ENCODE peak calls at places on chromosomes 11 and 22, in six cellular contexts. N is HepG2, I is ovary, D is uterus, X is AG04450, F is cardiac muscle cell. R is an unnamed sample.

GRCh38 chr11:111440416-111441205 is 61.5 kb upstream of the POU2AF1 start:
- DNase-seq in N (no peak), F (no peak), X (no peak), D (no peak), I (no peak), R (no peak)

GRCh38 chr11:92846542-92847125 is 122.8 kb upstream of the MTNR1B start:
- DNase-seq in D (no peak), I (no peak), N (no peak), F (no peak), X (no peak), R (no peak)

GRCh38 chr11:94027210-94027609 is 6.1 kb downstream of the HEPHL1 start:
- DNase-seq in N (no peak), D (no peak), I (no peak), F (no peak), X (no peak), R (no peak)

GRCh38 chr11:134527382-134528243 is 115.6 kb upstream of the B3GAT1 start:
- DNase-seq in I (no peak), F (no peak), X (no peak), D (peak), N (no peak), R (no peak)

GRCh38 chr11:101321222-101321621 is 191.6 kb upstream of the PGR start:
- DNase-seq in D (no peak), F (no peak), N (no peak), X (no peak), I (no peak), R (no peak)

GRCh38 chr22:29309332-29310064 is 3.0 kb downstream of the GAS2L1 start:
- DNase-seq in X (no peak), I (peak), N (no peak), D (peak), F (no peak), R (no peak)

GRCh38 chr11:6319001-6319878 is 1.1 kb downstream of the CAVIN3 start:
- DNase-seq in X (no peak), F (peak), N (no peak), I (peak), D (peak), R (no peak)

GRCh38 chr11:23359297-23359696 is 499.0 kb upstream of the CCDC179 start:
- DNase-seq in N (peak), F (peak), X (peak), I (no peak), D (no peak), R (no peak)

GRCh38 chr22:22786301-22787115 is 101.1 kb upstream of the IGLL5 start:
- DNase-seq in X (no peak), I (no peak), F (no peak), N (peak), D (no peak), R (no peak)

GRCh38 chr22:22953796-22954195 is 66.2 kb downstream of the IGLL5 start:
- DNase-seq in D (no peak), I (no peak), N (no peak), X (no peak), F (no peak), R (no peak)

GRCh38 chr11:96306933-96307747 is 35.9 kb downstream of the MAML2 start:
- DNase-seq in F (peak), I (peak), X (peak), D (peak), N (peak), R (peak)

GRCh38 chr22:32926600-32926999 is 125.1 kb downstream of the TIMP3 start:
- DNase-seq in N (peak), F (peak), I (no peak), D (no peak), X (peak), R (no peak)

GRCh38 chr11:96842731-96843130 is 452.9 kb downstream of the JRKL start:
- DNase-seq in I (no peak), D (no peak), F (no peak), N (no peak), X (no peak), R (no peak)

GRCh38 chr22:45262931-45263789 is 21.6 kb upstream of the UPK3A start:
- DNase-seq in I (no peak), F (no peak), X (no peak), N (no peak), D (no peak), R (no peak)

GRCh38 chr22:38414009-38414395 is 41.0 kb downstream of the KCNJ4 start:
- DNase-seq in X (no peak), N (no peak), D (peak), I (peak), F (no peak), R (peak)

GRCh38 chr11:94193288-94193687 is 64.6 kb downstream of the PANX1 start:
- DNase-seq in F (peak), D (no peak), I (no peak), X (no peak), N (no peak), R (peak)

GRCh38 chr11:101582242-101583052 is 1.4 kb downstream of the TRPC6 start:
- DNase-seq in X (no peak), I (peak), N (no peak), D (peak), F (no peak), R (no peak)

GRCh38 chr11:111456086-111456858 is 55.9 kb downstream of the BTG4 start:
- DNase-seq in N (no peak), D (no peak), F (no peak), I (no peak), X (no peak), R (no peak)

GRCh38 chr11:61913699-61914395 is 3.5 kb downstream of the RAB3IL1 start:
- DNase-seq in D (peak), X (no peak), N (no peak), I (peak), F (no peak), R (peak)

GRCh38 chr11:21707116-21707769 is 485.6 kb upstream of the ANO5 start:
- DNase-seq in N (no peak), I (no peak), X (no peak), F (no peak), D (no peak), R (no peak)

GRCh38 chr22:22076937-22077703 is 94.5 kb upstream of the TOP3B start:
- DNase-seq in N (no peak), D (no peak), I (no peak), X (no peak), F (peak), R (no peak)

GRCh38 chr22:46064236-46064965 is 85.9 kb upstream of the PPARA start:
- DNase-seq in D (peak), I (no peak), F (no peak), X (no peak), N (no peak), R (peak)

GRCh38 chr11:61516675-61517516 is 8.3 kb downstream of the LRRC10B start:
- DNase-seq in D (no peak), X (no peak), I (peak), F (peak), N (peak), R (no peak)

GRCh38 chr11:108959124-108959761 is 294.4 kb downstream of the DDX10 start:
- DNase-seq in N (no peak), X (no peak), D (no peak), F (no peak), I (no peak), R (no peak)

DNA sequence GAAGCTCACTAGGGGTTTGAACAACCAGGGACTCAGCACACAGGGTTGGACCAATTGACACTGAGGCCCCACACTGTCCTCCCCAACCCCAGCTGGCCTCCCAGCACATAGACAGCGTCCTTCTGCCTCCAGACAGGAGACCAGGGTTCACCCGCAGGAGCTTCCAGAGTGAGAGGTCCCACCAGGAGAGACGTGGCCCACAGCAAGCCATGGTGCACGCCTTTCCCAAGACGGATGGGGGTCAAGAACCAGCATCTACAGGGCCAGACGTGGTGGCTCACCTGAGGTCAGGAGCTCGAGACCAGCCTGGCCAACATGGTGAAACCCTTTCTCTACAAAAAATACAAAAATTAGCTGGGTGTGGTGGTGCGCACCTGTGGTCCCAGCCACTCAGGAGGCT is 12.1 kb upstream of the SIGIRR start:
- DNase-seq in I (no peak), D (no peak), N (no peak), X (no peak), F (no peak), R (no peak)
- H3K27ac ChIP-seq in I (no peak), D (no peak), N (no peak), X (no peak), F (no peak), R (no peak)

GRCh38 chr11:76861490-76861953 is 804 bp downstream of the ACER3 start:
- DNase-seq in F (no peak), D (no peak), N (no peak), I (no peak), X (no peak), R (no peak)
- TF ChIP-seq CTCF in F (no peak), D (no peak), N (no peak), I (no peak), X (no peak), R (no peak)

GRCh38 chr22:35912668-35913067 is 116.0 kb downstream of the RBFOX2 start:
- DNase-seq in F (no peak), X (no peak), N (no peak), D (no peak), I (no peak), R (no peak)

GRCh38 chr22:35914357-35914664 is 114.3 kb downstream of the RBFOX2 start:
- DNase-seq in I (no peak), F (no peak), N (no peak), X (no peak), D (no peak), R (no peak)

GRCh38 chr22:35913925-35914324 is 114.7 kb downstream of the RBFOX2 start:
- DNase-seq in I (no peak), D (no peak), F (no peak), N (no peak), X (no peak), R (no peak)

GRCh38 chr22:35915477-35916013 is 113.1 kb downstream of the RBFOX2 start:
- DNase-seq in I (no peak), D (no peak), F (no peak), X (no peak), N (no peak), R (no peak)

GRCh38 chr22:35914665-35915476 is 113.8 kb downstream of the RBFOX2 start:
- DNase-seq in D (peak), F (peak), N (peak), I (no peak), X (peak), R (no peak)
- H3K4me3 ChIP-seq in D (peak), F (peak), N (peak), I (peak), X (peak), R (peak)

GRCh38 chr11:123454060-123454651 is 24.1 kb downstream of the GRAMD1B start:
- DNase-seq in X (no peak), N (no peak), D (no peak), I (no peak), F (peak), R (no peak)

GRCh38 chr11:123452799-123453198 is 22.7 kb downstream of the GRAMD1B start:
- DNase-seq in X (no peak), D (no peak), F (no peak), I (no peak), N (no peak), R (no peak)

GRCh38 chr11:123457187-123457770 is 27.2 kb downstream of the GRAMD1B start:
- DNase-seq in D (no peak), N (no peak), X (no peak), I (no peak), F (peak), R (no peak)

GRCh38 chr11:123451183-123451907 is 21.3 kb downstream of the GRAMD1B start:
- DNase-seq in I (no peak), D (no peak), X (no peak), F (no peak), N (no peak), R (peak)

DNA sequence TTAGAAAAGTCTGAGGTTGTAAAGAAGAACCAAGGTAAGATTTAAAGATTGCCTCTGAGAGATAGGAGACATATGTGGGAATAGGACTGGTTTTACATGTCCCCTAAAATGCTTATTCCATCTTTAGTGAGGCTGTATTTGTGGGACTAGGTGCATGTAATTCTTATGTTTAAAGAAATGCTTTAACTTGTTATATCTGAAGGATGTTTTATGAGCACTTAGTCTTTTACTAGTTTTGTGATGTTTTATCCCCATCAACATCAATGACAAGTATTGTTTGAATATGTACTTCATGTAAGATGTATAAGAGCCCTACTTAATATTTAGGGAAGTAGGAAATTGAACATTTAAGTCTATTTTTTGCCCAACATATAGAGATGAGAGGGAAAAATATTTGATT is 24.7 kb downstream of the GRAMD1B start:
- DNase-seq in I (no peak), F (no peak), D (no peak), N (no peak), X (no peak), R (no peak)
- H3K27ac ChIP-seq in I (no peak), F (no peak), D (no peak), N (no peak), X (no peak), R (no peak)

DNA sequence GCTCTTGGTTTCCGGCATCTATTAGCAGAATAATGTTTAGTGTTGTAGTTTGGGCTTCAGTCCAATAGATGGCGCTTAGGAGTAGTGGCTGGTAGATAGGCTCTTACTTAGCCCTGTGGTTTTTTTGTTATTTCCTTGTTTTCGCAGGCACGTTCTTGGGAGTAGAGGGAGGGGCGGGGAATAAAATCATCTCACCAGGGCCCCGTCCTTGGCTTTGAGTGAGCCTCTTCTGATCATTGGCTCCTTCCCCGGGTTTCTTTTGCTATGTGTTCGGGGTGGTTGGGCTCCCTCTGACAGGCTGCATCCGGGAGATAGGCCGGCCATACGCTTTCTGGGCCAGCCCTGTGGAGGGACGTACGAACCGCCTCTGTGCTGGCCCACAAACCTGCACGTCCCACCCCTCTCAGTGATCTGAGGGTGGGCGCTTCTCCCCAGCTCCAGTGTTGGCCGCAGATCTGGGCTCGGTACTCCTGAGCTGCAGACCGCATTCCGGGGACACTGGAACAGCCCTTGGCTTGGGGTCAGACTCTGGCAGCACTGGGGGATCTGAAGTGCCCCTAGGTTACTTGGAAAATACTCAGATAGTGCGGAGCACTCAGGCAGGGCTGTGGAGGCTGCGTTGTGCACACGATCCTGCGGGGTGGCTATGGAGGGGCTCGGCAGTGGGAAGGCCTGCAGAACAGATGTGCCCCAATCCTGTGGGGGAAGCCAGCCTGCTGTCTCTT is 217.0 kb downstream of the DYNC2H1 start:
- DNase-seq in I (no peak), F (peak), N (peak), X (peak), D (no peak), R (no peak)
- TF ChIP-seq CTCF in I (no peak), F (peak), N (peak), X (peak), D (no peak), R (peak)

GRCh38 chr11:74162688-74163467 is 7.9 kb downstream of the C2CD3 start:
- DNase-seq in N (no peak), I (no peak), D (no peak), F (no peak), X (no peak), R (no peak)
- H3K4me3 ChIP-seq in N (no peak), I (no peak), D (no peak), F (no peak), X (no peak), R (no peak)

GRCh38 chr11:73584831-73585230 is 13.1 kb downstream of the FAM168A start:
- DNase-seq in X (no peak), D (no peak), I (no peak), F (no peak), N (no peak), R (no peak)
- H3K27ac ChIP-seq in X (no peak), D (no peak), I (no peak), F (no peak), N (no peak), R (no peak)

GRCh38 chr11:32448232-32448631 is 12.9 kb upstream of the WT1 start:
- DNase-seq in N (peak), X (no peak), D (peak), I (no peak), F (peak), R (no peak)

GRCh38 chr11:32454993-32455392 is 19.7 kb upstream of the WT1 start:
- DNase-seq in N (no peak), X (no peak), F (no peak), I (no peak), D (no peak), R (no peak)

GRCh38 chr11:32450372-32450771 is 15.0 kb upstream of the WT1 start:
- DNase-seq in F (no peak), D (no peak), N (no peak), I (no peak), X (no peak), R (no peak)

GRCh38 chr11:32447252-32447651 is 11.9 kb upstream of the WT1 start:
- DNase-seq in X (no peak), D (peak), N (no peak), I (no peak), F (no peak), R (no peak)

DNA sequence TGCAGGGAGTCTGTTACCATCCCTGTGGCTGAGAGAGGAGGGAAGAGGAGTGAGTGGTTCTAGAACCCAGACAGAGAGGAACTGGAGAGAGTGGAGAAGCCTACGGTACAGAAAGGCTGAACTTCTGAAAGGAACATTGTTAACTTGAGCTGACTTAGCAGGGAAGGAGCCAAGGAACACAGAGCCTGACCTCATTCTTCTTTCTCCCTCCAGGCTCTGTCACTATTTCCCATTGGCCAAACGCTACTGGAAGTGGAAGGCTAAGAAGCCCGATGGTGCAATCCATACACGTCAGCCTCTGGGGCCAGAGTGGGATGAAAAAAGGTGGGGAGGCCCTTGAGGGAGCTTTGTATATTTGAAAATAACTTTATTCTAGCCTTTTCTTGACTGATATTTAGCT is 16.5 kb upstream of the WT1 start:
- DNase-seq in N (no peak), D (peak), F (peak), X (no peak), I (no peak), R (no peak)
- TF ChIP-seq CTCF in N (no peak), D (no peak), F (no peak), X (no peak), I (no peak), R (no peak)

GRCh38 chr22:39996732-39997131 is 2.0 kb downstream of the FAM83F start:
- DNase-seq in X (no peak), I (no peak), D (no peak), F (no peak), N (no peak), R (no peak)

GRCh38 chr22:39994566-39995345 is at the start of gene FAM83F:
- DNase-seq in D (no peak), X (no peak), F (peak), I (peak), N (no peak), R (no peak)

GRCh38 chr22:39995346-39996252 is 845 bp downstream of the FAM83F start:
- DNase-seq in I (no peak), X (no peak), F (no peak), D (no peak), N (no peak), R (no peak)

GRCh38 chr22:39992088-39992826 is 2.5 kb upstream of the FAM83F start:
- DNase-seq in I (no peak), N (no peak), X (no peak), F (no peak), D (no peak), R (no peak)

GRCh38 chr22:39994046-39994565 is 648 bp upstream of the FAM83F start:
- DNase-seq in X (no peak), N (no peak), I (no peak), F (no peak), D (no peak), R (no peak)
- H3K4me3 ChIP-seq in X (no peak), N (no peak), I (no peak), F (no peak), D (no peak), R (no peak)

R was measured in dorsolateral prefrontal cortex.